ENCODE peak calls at places on chromosomes 6 and 20, in ten cellular contexts. E, N, J, W, A, P, Q, C, T and V are unnamed samples. For H3K4me1, the result is how much of the 10 kb centered on the place peaks cover.

GRCh38 chr6:148379966-148380653 is 37.5 kb downstream of the SASH1 start:
- DNase-seq in E (no peak), N (no peak), J (no peak), W (peak), A (no peak), P (no peak), Q (no peak), C (no peak), T (no peak), V (no peak)

GRCh38 chr20:43969501-43969900 is 54.8 kb downstream of the TOX2 start:
- DNase-seq in E (no peak), N (no peak), J (no peak), W (no peak), A (no peak), P (no peak), Q (no peak), C (no peak), T (no peak), V (no peak)

GRCh38 chr6:87391334-87391733 is 16.4 kb upstream of the CFAP206 start:
- DNase-seq in E (no peak), N (no peak), J (no peak), W (no peak), A (no peak), P (no peak), Q (peak), C (no peak), T (peak), V (no peak)

GRCh38 chr20:462199-462991 is at the start of gene TBC1D20:
- DNase-seq in E (peak), N (peak), J (peak), W (peak), A (peak), P (peak), Q (peak), C (peak), T (peak), V (peak)

GRCh38 chr6:141107562-141108160 is 1025.1 kb upstream of the GJE1 start:
- DNase-seq in E (no peak), N (no peak), J (no peak), W (no peak), A (no peak), P (peak), Q (peak), C (no peak), T (no peak), V (no peak)

GRCh38 chr6:55617272-55617671 is 38.3 kb upstream of the HMGCLL1 start:
- DNase-seq in E (no peak), N (no peak), J (no peak), W (no peak), A (no peak), P (no peak), Q (peak), C (no peak), T (peak), V (peak)

GRCh38 chr6:168915242-168915641 is 338.4 kb downstream of the THBS2 start:
- DNase-seq in E (no peak), N (no peak), J (no peak), W (no peak), A (no peak), P (no peak), Q (no peak), C (no peak), T (no peak), V (peak)

GRCh38 chr6:33691456-33692077 is 19.9 kb downstream of the UQCC2 start:
- DNase-seq in E (no peak), N (no peak), J (no peak), W (peak), A (no peak), P (no peak), Q (no peak), C (no peak), T (no peak), V (no peak)

GRCh38 chr6:8619853-8620252 is 184.5 kb upstream of the SLC35B3 start:
- DNase-seq in E (no peak), N (no peak), J (no peak), W (no peak), A (no peak), P (no peak), Q (no peak), C (no peak), T (no peak), V (no peak)

GRCh38 chr6:127266892-127267741 is 453 bp downstream of the RNF146 start:
- DNase-seq in E (peak), N (no peak), J (peak), W (peak), A (peak), P (peak), Q (peak), C (peak), T (peak), V (peak)

GRCh38 chr6:98044168-98044567 is 761.2 kb upstream of the MMS22L start:
- DNase-seq in E (no peak), N (no peak), J (no peak), W (no peak), A (no peak), P (no peak), Q (no peak), C (no peak), T (no peak), V (no peak)
- H3K4me1 ChIP-seq in E (under half), N (under half), J (under half), W (under half), A (under half), P (under half), Q (under half), C (under half), T (under half), V (under half)

DNA sequence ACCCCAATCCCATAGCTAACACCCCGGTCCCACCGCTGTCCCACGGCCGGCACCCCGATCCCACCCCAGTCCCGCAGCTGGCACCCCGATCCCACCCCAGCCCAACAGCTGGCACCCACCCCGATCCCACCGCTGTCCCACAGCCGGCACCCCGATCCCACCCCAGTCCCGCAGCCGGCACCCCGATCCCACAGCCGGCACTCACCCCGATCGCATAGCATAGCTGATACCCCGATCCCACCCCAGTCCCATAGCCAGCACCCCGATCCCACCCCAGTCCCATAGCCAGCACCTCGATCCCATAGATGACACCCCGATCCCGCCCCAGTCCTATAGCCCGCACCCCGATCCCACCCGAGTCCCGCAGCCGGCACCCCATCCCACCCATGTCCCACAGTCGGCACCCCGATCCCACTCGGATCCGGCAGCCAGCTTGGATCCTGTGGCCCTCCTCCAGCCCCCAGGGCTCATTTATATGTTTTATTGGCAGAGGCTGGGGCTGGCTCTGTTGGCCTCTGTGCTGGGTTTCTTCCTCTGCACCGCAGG is 872 bp upstream of the GMEB2 start:
- DNase-seq in E (no peak), N (peak), J (no peak), W (no peak), A (no peak), P (no peak), Q (no peak), C (no peak), T (no peak), V (no peak)
- H3K27ac ChIP-seq in E (peak), N (peak), J (peak), W (peak), A (peak), P (peak), Q (peak), C (peak), T (peak), V (peak)

GRCh38 chr6:50288241-50288640 is 238.5 kb upstream of the DEFB112 start:
- DNase-seq in E (no peak), N (no peak), J (no peak), W (no peak), A (no peak), P (no peak), Q (no peak), C (no peak), T (no peak), V (no peak)

DNA sequence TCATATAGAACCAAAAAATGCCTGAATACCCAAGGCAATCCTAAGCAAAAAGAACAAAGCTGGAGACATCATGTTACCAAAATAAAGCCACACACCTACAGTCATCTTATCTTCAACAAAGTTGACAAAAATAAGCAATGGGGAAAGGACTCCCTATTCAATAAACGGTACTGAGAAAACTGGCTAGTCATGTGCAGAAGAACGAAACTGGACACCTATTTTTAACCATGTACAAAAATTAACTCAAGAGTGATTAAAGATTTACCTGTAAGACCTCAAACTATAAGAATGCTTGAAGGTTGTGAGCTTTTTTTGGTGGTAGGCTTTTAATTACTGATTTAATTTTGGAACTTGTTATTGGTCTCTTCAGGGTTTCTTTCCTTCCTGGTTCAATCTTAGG is 236.0 kb upstream of the DEFB112 start:
- DNase-seq in E (no peak), N (no peak), J (no peak), W (no peak), A (no peak), P (no peak), Q (no peak), C (no peak), T (no peak), V (no peak)
- H3K4me1 ChIP-seq in E (under half), N (under half), J (under half), W (under half), A (under half), P (under half), Q (under half), C (under half), T (under half), V (under half)

GRCh38 chr6:4727236-4727635 is 49.0 kb upstream of the CDYL start:
- DNase-seq in E (no peak), N (no peak), J (no peak), W (no peak), A (no peak), P (no peak), Q (no peak), C (no peak), T (no peak), V (no peak)

GRCh38 chr6:4727671-4728435 is 48.4 kb upstream of the CDYL start:
- DNase-seq in E (no peak), N (no peak), J (no peak), W (no peak), A (no peak), P (peak), Q (no peak), C (no peak), T (peak), V (peak)

GRCh38 chr6:4731996-4732395 is 44.2 kb upstream of the CDYL start:
- DNase-seq in E (no peak), N (no peak), J (no peak), W (no peak), A (no peak), P (no peak), Q (no peak), C (no peak), T (no peak), V (no peak)

GRCh38 chr6:4728949-4729348 is 47.3 kb upstream of the CDYL start:
- DNase-seq in E (no peak), N (no peak), J (no peak), W (no peak), A (no peak), P (no peak), Q (no peak), C (no peak), T (no peak), V (no peak)

DNA sequence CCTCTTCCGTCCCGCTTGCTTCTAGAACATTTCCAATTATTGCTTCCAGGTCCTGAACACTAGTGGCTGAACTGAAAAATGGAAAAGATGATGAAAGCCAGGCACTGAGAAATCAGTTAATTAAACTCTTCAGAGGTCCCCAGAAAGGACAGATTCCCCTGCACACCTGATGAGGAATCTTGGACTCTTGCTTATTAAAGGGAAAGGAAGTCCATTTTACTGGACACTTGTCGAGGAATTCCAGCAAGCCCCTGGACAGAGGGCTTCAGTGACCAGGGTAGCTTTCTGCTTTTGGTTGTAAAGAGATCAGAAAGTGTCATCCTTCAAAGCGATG is 47.8 kb upstream of the CDYL start:
- DNase-seq in E (no peak), N (no peak), J (no peak), W (no peak), A (no peak), P (no peak), Q (no peak), C (no peak), T (no peak), V (no peak)
- H3K27ac ChIP-seq in E (no peak), N (no peak), J (no peak), W (no peak), A (no peak), P (no peak), Q (no peak), C (no peak), T (peak), V (no peak)

DNA sequence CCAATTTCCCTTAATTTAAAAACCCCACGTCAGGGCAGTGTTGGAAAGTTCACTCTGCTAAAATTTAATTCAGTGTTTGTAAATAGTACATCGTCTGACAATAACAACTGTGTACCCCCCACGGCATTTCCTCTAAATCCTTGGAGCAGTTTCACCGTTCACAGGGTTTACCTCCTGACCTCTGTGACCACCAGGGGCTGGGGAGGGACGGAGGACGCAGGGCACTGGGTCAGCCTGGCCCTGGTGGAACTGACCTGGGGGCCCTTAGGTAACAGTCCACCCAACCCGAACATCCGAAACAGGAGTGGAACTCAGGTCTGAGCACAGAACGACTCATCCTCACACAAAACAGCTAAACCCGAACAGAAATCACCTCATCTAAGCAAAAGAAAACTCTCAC is 2.1 kb downstream of the ZBTB46 start:
- DNase-seq in E (no peak), N (no peak), J (no peak), W (no peak), A (no peak), P (peak), Q (no peak), C (no peak), T (no peak), V (no peak)
- H3K4me1 ChIP-seq in E (under half), N (under half), J (under half), W (under half), A (under half), P (under half), Q (under half), C (under half), T (under half), V (under half)